ENCODE peak calls at places on chromosome 14, in six cellular contexts. W is NCI-H187, T is NCI-H748 treated with DMSO at 0.1 percent for 48 hours, M is T-cell, C is neuronal stem cell, X is nucleus accumbens. I is an unnamed sample.

GRCh38 chr14:77565289-77566081 is 51.0 kb downstream of the SPTLC2 start:
- DNase-seq in W (no peak), T (no peak), M (no peak), C (no peak), X (no peak), I (peak)

GRCh38 chr14:62914025-62914424 is 131.2 kb downstream of the KCNH5 start:
- DNase-seq in W (no peak), T (no peak), M (no peak), C (no peak), X (no peak), I (peak)

GRCh38 chr14:79581912-79582576 is 629.3 kb downstream of the DIO2 start:
- DNase-seq in W (no peak), T (no peak), M (no peak), C (no peak), X (no peak), I (peak)

GRCh38 chr14:104288272-104288671 is 149.9 kb downstream of the KIF26A start:
- DNase-seq in W (no peak), T (no peak), M (no peak), C (no peak), X (no peak), I (no peak)

GRCh38 chr14:102828201-102828600 is 51.0 kb downstream of the TRAF3 start:
- DNase-seq in W (no peak), T (no peak), M (no peak), C (no peak), X (no peak), I (no peak)

GRCh38 chr14:89298056-89298834 is 118.8 kb downstream of the FOXN3 start:
- DNase-seq in W (peak), T (no peak), M (no peak), C (no peak), X (no peak), I (no peak)

GRCh38 chr14:81519200-81519998 is 14.3 kb downstream of the SEL1L start:
- DNase-seq in W (no peak), T (no peak), M (peak), C (no peak), X (no peak), I (no peak)

GRCh38 chr14:106268013-106268727 is 741.8 kb downstream of the TMEM121 start:
- DNase-seq in W (no peak), T (no peak), M (peak), C (no peak), X (no peak), I (no peak)

GRCh38 chr14:61491224-61491623 is 169.8 kb downstream of the PRKCH start:
- DNase-seq in W (no peak), T (no peak), M (no peak), C (no peak), X (no peak), I (peak)

GRCh38 chr14:26255213-26255612 is 342.6 kb downstream of the NOVA1 start:
- DNase-seq in W (no peak), T (peak), M (no peak), C (no peak), X (no peak), I (no peak)